ENCODE peak calls at places on chromosome 18, in nine cellular contexts. L is lower lobe of right lung, Y is Right ventricle myocardium superior, K is HCT116, S is RWPE2, W is natural killer cell, U is thoracic aorta, Z is left cardiac atrium, N is PC-3. E is an unnamed sample.
A peak's percentile ranks its signal among the peaks of the same experiment; 100 is the strongest.

GRCh38 chr18:9354256-9354655 is 19.7 kb downstream of the TWSG1 start:
- ATAC-seq in L (no peak), Y (no peak), K (no peak), S (no peak), W (no peak), U (peak; percentile 95), Z (no peak), N (no peak), E (no peak)

GRCh38 chr18:58886864-58887612 is 22.4 kb downstream of the ZNF532 start:
- ATAC-seq in L (no peak), Y (peak; percentile 54), K (no peak), S (no peak), W (no peak), U (peak; percentile 33), Z (peak; percentile 57), N (peak; percentile 28), E (no peak)

GRCh38 chr18:70683263-70683662 is 394.4 kb downstream of the SOCS6 start:
- ATAC-seq in L (no peak), Y (no peak), K (no peak), S (no peak), W (no peak), U (no peak), Z (no peak), N (no peak), E (peak; percentile 65)

GRCh38 chr18:48592540-48592939 is 53.7 kb downstream of the CTIF start:
- ATAC-seq in L (no peak), Y (peak; percentile 22), K (no peak), S (no peak), W (no peak), U (no peak), Z (no peak), N (no peak), E (no peak)

GRCh38 chr18:77102246-77103040 is 30.1 kb downstream of the MBP start:
- ATAC-seq in L (no peak), Y (no peak), K (no peak), S (no peak), W (peak; percentile 71), U (no peak), Z (peak; percentile 14), N (peak; percentile 16), E (peak; percentile 80)

GRCh38 chr18:57441395-57441794 is 6.2 kb downstream of the ONECUT2 start:
- ATAC-seq in L (no peak), Y (no peak), K (no peak), S (peak; percentile 23), W (no peak), U (no peak), Z (no peak), N (no peak), E (peak; percentile 42)

GRCh38 chr18:40670991-40671390 is 1284.0 kb upstream of the PIK3C3 start:
- ATAC-seq in L (no peak), Y (no peak), K (no peak), S (no peak), W (no peak), U (no peak), Z (no peak), N (no peak), E (no peak)

GRCh38 chr18:3119401-3120323 is 100.1 kb downstream of the MYOM1 start:
- ATAC-seq in L (peak; percentile 46), Y (no peak), K (no peak), S (peak; percentile 45), W (no peak), U (no peak), Z (no peak), N (peak; percentile 50), E (no peak)

GRCh38 chr18:54263904-54264336 is 5.4 kb upstream of the POLI start:
- ATAC-seq in L (no peak), Y (no peak), K (no peak), S (no peak), W (no peak), U (no peak), Z (no peak), N (no peak), E (peak; percentile 89)

GRCh38 chr18:75393721-75394120 is 33.8 kb downstream of the SMIM21 start:
- ATAC-seq in L (no peak), Y (no peak), K (no peak), S (no peak), W (no peak), U (no peak), Z (no peak), N (no peak), E (no peak)

GRCh38 chr18:79884963-79885728 is 66.3 kb downstream of the SLC66A2 start:
- ATAC-seq in L (no peak), Y (no peak), K (peak; percentile 30), S (no peak), W (no peak), U (no peak), Z (no peak), N (peak; percentile 13), E (no peak)

GRCh38 chr18:45413180-45413836 is 202.0 kb upstream of the SLC14A2 start:
- ATAC-seq in L (no peak), Y (no peak), K (no peak), S (no peak), W (no peak), U (no peak), Z (peak; percentile 68), N (no peak), E (no peak)

GRCh38 chr18:5918196-5918595 is 22.9 kb upstream of the TMEM200C start:
- ATAC-seq in L (peak; percentile 47), Y (no peak), K (no peak), S (no peak), W (no peak), U (no peak), Z (no peak), N (no peak), E (no peak)

GRCh38 chr18:59072727-59073421 is 66.8 kb upstream of the SEC11C start:
- ATAC-seq in L (no peak), Y (no peak), K (no peak), S (no peak), W (no peak), U (no peak), Z (no peak), N (no peak), E (peak; percentile 49)

GRCh38 chr18:21264651-21265050 is 22.6 kb downstream of the GREB1L start:
- ATAC-seq in L (no peak), Y (peak; percentile 68), K (no peak), S (no peak), W (no peak), U (no peak), Z (no peak), N (peak; percentile 57), E (no peak)

GRCh38 chr18:11761553-11761952 is 72.5 kb downstream of the GNAL start:
- ATAC-seq in L (no peak), Y (no peak), K (peak; percentile 89), S (no peak), W (no peak), U (no peak), Z (no peak), N (peak; percentile 60), E (no peak)

GRCh38 chr18:79817607-79817998 is 19.9 kb downstream of the KCNG2 start:
- ATAC-seq in L (no peak), Y (no peak), K (no peak), S (no peak), W (no peak), U (no peak), Z (no peak), N (no peak), E (no peak)

GRCh38 chr18:73340135-73340934 is 472.5 kb upstream of the NETO1 start:
- ATAC-seq in L (peak; percentile 81), Y (no peak), K (no peak), S (peak; percentile 85), W (no peak), U (no peak), Z (no peak), N (peak; percentile 55), E (no peak)

GRCh38 chr18:3679254-3679653 is 229.3 kb downstream of the TGIF1 start:
- ATAC-seq in L (no peak), Y (no peak), K (no peak), S (peak; percentile 87), W (no peak), U (no peak), Z (no peak), N (no peak), E (no peak)

GRCh38 chr18:76441002-76441667 is 53.9 kb downstream of the ZNF516 start:
- ATAC-seq in L (no peak), Y (no peak), K (no peak), S (no peak), W (no peak), U (no peak), Z (no peak), N (no peak), E (no peak)

GRCh38 chr18:50709215-50709614 is 110.6 kb downstream of the MRO start:
- ATAC-seq in L (no peak), Y (no peak), K (no peak), S (no peak), W (no peak), U (no peak), Z (no peak), N (no peak), E (no peak)

GRCh38 chr18:37266290-37266689 is 299.3 kb downstream of the CELF4 start:
- ATAC-seq in L (no peak), Y (no peak), K (peak; percentile 82), S (no peak), W (no peak), U (no peak), Z (no peak), N (no peak), E (no peak)

GRCh38 chr18:26526966-26527234 is 21.5 kb downstream of the KCTD1 start:
- ATAC-seq in L (no peak), Y (no peak), K (no peak), S (no peak), W (no peak), U (no peak), Z (no peak), N (no peak), E (no peak)

GRCh38 chr18:66317243-66318090 is 286.4 kb downstream of the CDH19 start:
- ATAC-seq in L (no peak), Y (no peak), K (no peak), S (peak; percentile 40), W (no peak), U (no peak), Z (no peak), N (peak; percentile 74), E (no peak)

GRCh38 chr18:53790817-53791216 is 433.7 kb downstream of the MBD2 start:
- ATAC-seq in L (no peak), Y (peak; percentile 68), K (no peak), S (no peak), W (no peak), U (no peak), Z (peak; percentile 27), N (no peak), E (no peak)

GRCh38 chr18:33934258-33934657 is 290.5 kb downstream of the NOL4 start:
- ATAC-seq in L (no peak), Y (no peak), K (no peak), S (no peak), W (no peak), U (no peak), Z (no peak), N (no peak), E (no peak)

GRCh38 chr18:58670561-58671121 is 624 bp upstream of the MALT1 start:
- ATAC-seq in L (no peak), Y (peak; percentile 61), K (peak; percentile 49), S (no peak), W (peak; percentile 47), U (no peak), Z (no peak), N (peak; percentile 1), E (no peak)